ENCODE peak calls at places on chromosomes 5 and 9, in four cellular contexts. One of them, this sample, is unnamed.

GRCh38 chr9:129471201-129472019 is 149.5 kb downstream of the C9orf50 start:
- DNase-seq in CD8-positive, alpha-beta memory T cell: no peak
- DNase-seq in fibroblast of the conjunctiva: no peak
- DNase-seq in GM23338: no peak
- DNase-seq in this sample: no peak

GRCh38 chr5:39102684-39103155 is 28.5 kb upstream of the RICTOR start:
- DNase-seq in CD8-positive, alpha-beta memory T cell: no peak
- DNase-seq in fibroblast of the conjunctiva: no peak
- DNase-seq in GM23338: no peak
- DNase-seq in this sample: no peak

GRCh38 chr9:10366171-10366779 is 246.5 kb downstream of the PTPRD start:
- DNase-seq in CD8-positive, alpha-beta memory T cell: no peak
- DNase-seq in fibroblast of the conjunctiva: peak
- DNase-seq in GM23338: peak
- DNase-seq in this sample: no peak

GRCh38 chr9:123257276-123257675 is 11.1 kb downstream of the STRBP start:
- DNase-seq in CD8-positive, alpha-beta memory T cell: no peak
- DNase-seq in fibroblast of the conjunctiva: no peak
- DNase-seq in GM23338: no peak
- DNase-seq in this sample: no peak

GRCh38 chr5:33371660-33372059 is 69.1 kb upstream of the TARS1 start:
- DNase-seq in CD8-positive, alpha-beta memory T cell: no peak
- DNase-seq in fibroblast of the conjunctiva: peak
- DNase-seq in GM23338: no peak
- DNase-seq in this sample: no peak

GRCh38 chr5:73899055-73899454 is 273.1 kb downstream of the ARHGEF28 start:
- DNase-seq in CD8-positive, alpha-beta memory T cell: no peak
- DNase-seq in fibroblast of the conjunctiva: no peak
- DNase-seq in GM23338: no peak
- DNase-seq in this sample: no peak

GRCh38 chr5:132962429-132962928 is 955 bp downstream of the AFF4 start:
- DNase-seq in CD8-positive, alpha-beta memory T cell: no peak
- DNase-seq in fibroblast of the conjunctiva: peak
- DNase-seq in GM23338: peak
- DNase-seq in this sample: no peak

GRCh38 chr5:137466888-137467287 is 32.2 kb downstream of the SPOCK1 start:
- DNase-seq in CD8-positive, alpha-beta memory T cell: no peak
- DNase-seq in fibroblast of the conjunctiva: peak
- DNase-seq in GM23338: no peak
- DNase-seq in this sample: no peak

GRCh38 chr5:9395736-9396135 is 150.1 kb downstream of the SEMA5A start:
- DNase-seq in CD8-positive, alpha-beta memory T cell: no peak
- DNase-seq in fibroblast of the conjunctiva: no peak
- DNase-seq in GM23338: no peak
- DNase-seq in this sample: no peak

GRCh38 chr5:84382363-84383295 is 2.1 kb downstream of the EDIL3 start:
- DNase-seq in CD8-positive, alpha-beta memory T cell: no peak
- DNase-seq in fibroblast of the conjunctiva: no peak
- DNase-seq in GM23338: peak
- DNase-seq in this sample: no peak

GRCh38 chr5:33299621-33300208 is 141.1 kb upstream of the TARS1 start:
- DNase-seq in CD8-positive, alpha-beta memory T cell: no peak
- DNase-seq in fibroblast of the conjunctiva: peak
- DNase-seq in GM23338: peak
- DNase-seq in this sample: no peak

GRCh38 chr9:74499770-74500583 is 2.8 kb downstream of the RORB start:
- DNase-seq in CD8-positive, alpha-beta memory T cell: no peak
- DNase-seq in fibroblast of the conjunctiva: no peak
- DNase-seq in GM23338: peak
- DNase-seq in this sample: no peak

GRCh38 chr9:131266301-131267229 is 9.7 kb downstream of the FAM78A start:
- DNase-seq in CD8-positive, alpha-beta memory T cell: peak
- DNase-seq in fibroblast of the conjunctiva: no peak
- DNase-seq in GM23338: no peak
- DNase-seq in this sample: no peak

GRCh38 chr9:7058539-7058938 is 300.8 kb downstream of the KDM4C start:
- DNase-seq in CD8-positive, alpha-beta memory T cell: no peak
- DNase-seq in fibroblast of the conjunctiva: no peak
- DNase-seq in GM23338: no peak
- DNase-seq in this sample: no peak

GRCh38 chr5:56350595-56351170 is 117.6 kb upstream of the ANKRD55 start:
- DNase-seq in CD8-positive, alpha-beta memory T cell: no peak
- DNase-seq in fibroblast of the conjunctiva: peak
- DNase-seq in GM23338: no peak
- DNase-seq in this sample: no peak

GRCh38 chr5:57581772-57582171 is 99.2 kb upstream of the ACTBL2 start:
- DNase-seq in CD8-positive, alpha-beta memory T cell: no peak
- DNase-seq in fibroblast of the conjunctiva: no peak
- DNase-seq in GM23338: no peak
- DNase-seq in this sample: no peak

GRCh38 chr9:111052831-111053230 is 14.6 kb upstream of the LPAR1 start:
- DNase-seq in CD8-positive, alpha-beta memory T cell: no peak
- DNase-seq in fibroblast of the conjunctiva: no peak
- DNase-seq in GM23338: no peak
- DNase-seq in this sample: no peak

This sample was measured in SIG-M5.